ENCODE peak calls at places on chromosomes 7 and 10, in four cellular contexts. N is IMR-90, R is mesenchymal stem cell, A is neuronal stem cell. M is an unnamed sample.

GRCh38 chr7:139340808-139341057 is 404 bp upstream of the FMC1 start:
- DNase-seq in N (no peak), R (no peak), A (no peak), M (no peak)

GRCh38 chr10:129915526-129916378 is 48.3 kb downstream of the EBF3 start:
- DNase-seq in N (no peak), R (no peak), A (no peak), M (no peak)

GRCh38 chr10:96863922-96864543 is 31.9 kb downstream of the LCOR start:
- DNase-seq in N (peak; percentile 40), R (peak; percentile 57), A (no peak), M (no peak)

GRCh38 chr7:141686670-141687069 is 15.3 kb downstream of the DENND11 start:
- DNase-seq in N (no peak), R (no peak), A (no peak), M (no peak)

GRCh38 chr10:121243003-121243898 is 355.0 kb downstream of the FGFR2 start:
- DNase-seq in N (no peak), R (peak; percentile 18), A (no peak), M (no peak)

GRCh38 chr7:114645451-114645850 is 230.8 kb downstream of the FOXP2 start:
- DNase-seq in N (no peak), R (no peak), A (no peak), M (no peak)

GRCh38 chr7:5177060-5177459 is 13.0 kb upstream of the WIPI2 start:
- DNase-seq in N (peak; percentile 87), R (no peak), A (no peak), M (no peak)

GRCh38 chr7:107953924-107954303 is 49.0 kb downstream of the LAMB1 start:
- DNase-seq in N (peak; percentile 31), R (peak; percentile 75), A (no peak), M (no peak)

GRCh38 chr10:1573334-1573969 is 163.9 kb downstream of the ADARB2 start:
- DNase-seq in N (no peak), R (no peak), A (no peak), M (no peak)

GRCh38 chr7:134552105-134552504 is 3.2 kb downstream of the AKR1B15 start:
- DNase-seq in N (peak; percentile 20), R (no peak), A (no peak), M (peak; percentile 51)

GRCh38 chr10:11345224-11346054 is 266.0 kb downstream of the USP6NL start:
- DNase-seq in N (no peak), R (peak; percentile 4), A (no peak), M (peak; percentile 77)

GRCh38 chr10:133353988-133354605 is 3.7 kb downstream of the FUOM start:
- DNase-seq in N (no peak), R (no peak), A (no peak), M (no peak)

GRCh38 chr7:7761974-7762769 is 43.8 kb upstream of the RPA3 start:
- DNase-seq in N (peak; percentile 59), R (peak; percentile 87), A (no peak), M (no peak)

GRCh38 chr10:73819513-73820093 is 8.2 kb upstream of the NDST2 start:
- DNase-seq in N (peak; percentile 23), R (no peak), A (no peak), M (peak; percentile 63)

GRCh38 chr10:45374451-45375052 is 536 bp downstream of the ALOX5 start:
- DNase-seq in N (no peak), R (no peak), A (no peak), M (no peak)

GRCh38 chr7:80230327-80230726 is 95.7 kb downstream of the GNAI1 start:
- DNase-seq in N (peak; percentile 6), R (peak; percentile 54), A (no peak), M (no peak)

GRCh38 chr7:156360835-156361234 is 279.7 kb upstream of the RNF32 start:
- DNase-seq in N (no peak), R (no peak), A (no peak), M (no peak)

GRCh38 chr10:100043796-100044195 is 34.0 kb upstream of the DNMBP start:
- DNase-seq in N (peak; percentile 40), R (peak; percentile 98), A (no peak), M (no peak)

GRCh38 chr7:32116436-32116835 is 46.2 kb upstream of the PDE1C start:
- DNase-seq in N (no peak), R (no peak), A (no peak), M (no peak)

GRCh38 chr7:139598642-139599041 is 75.2 kb downstream of the CLEC2L start:
- DNase-seq in N (no peak), R (no peak), A (no peak), M (no peak)

GRCh38 chr7:45665172-45665571 is 91.0 kb downstream of the ADCY1 start:
- DNase-seq in N (no peak), R (no peak), A (no peak), M (peak; percentile 18)

GRCh38 chr10:29007748-29008610 is 280.9 kb upstream of the LYZL1 start:
- DNase-seq in N (no peak), R (no peak), A (no peak), M (no peak)

GRCh38 chr10:130806426-130806825 is 505.1 kb downstream of the TCERG1L start:
- DNase-seq in N (no peak), R (no peak), A (no peak), M (peak; percentile 18)

GRCh38 chr10:88843171-88843570 is 8.5 kb downstream of the ANKRD22 start:
- DNase-seq in N (no peak), R (no peak), A (no peak), M (no peak)

GRCh38 chr10:88838766-88839165 is 12.9 kb downstream of the ANKRD22 start:
- DNase-seq in N (no peak), R (no peak), A (no peak), M (peak; percentile 33)

GRCh38 chr10:88840104-88840503 is 11.5 kb downstream of the ANKRD22 start:
- DNase-seq in N (no peak), R (no peak), A (no peak), M (no peak)

GRCh38 chr10:88840881-88841280 is 10.8 kb downstream of the ANKRD22 start:
- DNase-seq in N (no peak), R (no peak), A (no peak), M (no peak)

DNA sequence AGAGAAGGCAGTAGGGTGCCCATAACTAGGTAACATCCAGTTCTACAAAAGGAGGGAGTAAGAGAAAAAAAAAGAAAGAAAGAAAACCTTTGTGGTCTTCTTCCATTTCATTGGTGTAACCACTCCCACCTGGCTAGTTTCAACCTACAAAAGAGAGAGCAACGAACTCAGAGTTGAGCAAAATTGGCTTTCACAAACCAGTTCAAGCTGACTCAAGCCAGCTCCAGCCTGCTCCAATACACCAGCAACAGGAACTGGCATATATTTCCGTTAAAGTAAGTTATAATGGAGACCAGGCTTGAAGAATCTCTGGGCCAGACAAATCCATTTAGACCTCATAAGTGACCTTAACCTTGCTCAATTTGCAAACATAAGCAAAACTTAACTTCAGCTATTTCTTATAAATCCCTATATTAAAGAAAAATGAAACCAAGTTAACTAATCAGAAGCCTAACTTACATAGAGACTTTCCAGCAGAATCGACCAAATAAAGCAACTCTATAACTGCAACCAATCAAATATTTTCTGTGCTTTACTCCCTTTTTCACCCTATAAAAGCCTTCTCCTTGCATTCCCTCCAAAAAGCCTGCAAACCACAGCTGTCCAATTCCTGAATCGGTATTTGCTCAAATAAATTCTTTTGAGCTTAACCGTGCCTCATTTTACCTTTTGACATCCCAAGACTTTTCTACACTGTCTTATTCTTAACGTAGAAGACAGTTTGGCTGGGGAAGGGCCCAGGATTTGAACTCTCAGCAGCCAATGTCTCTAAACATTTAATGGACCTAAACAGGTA is 10.1 kb downstream of the ANKRD22 start:
- DNase-seq in N (no peak), R (no peak), A (no peak), M (no peak)
- H4K91ac ChIP-seq in N (no peak overlapping the region), R (no peak overlapping the region), A (no peak overlapping the region), M (no peak overlapping the region)

GRCh38 chr7:83150310-83150709 is 12.4 kb downstream of the PCLO start:
- DNase-seq in N (no peak), R (no peak), A (no peak), M (no peak)

GRCh38 chr7:83155407-83155806 is 7.3 kb downstream of the PCLO start:
- DNase-seq in N (no peak), R (no peak), A (no peak), M (no peak)

GRCh38 chr7:83153419-83153818 is 9.3 kb downstream of the PCLO start:
- DNase-seq in N (no peak), R (no peak), A (no peak), M (no peak)

GRCh38 chr7:83148776-83149175 is 13.9 kb downstream of the PCLO start:
- DNase-seq in N (no peak), R (peak; percentile 23), A (no peak), M (no peak)

GRCh38 chr7:83149466-83149865 is 13.2 kb downstream of the PCLO start:
- DNase-seq in N (peak; percentile 1), R (peak; percentile 61), A (no peak), M (no peak)
- H4K91ac ChIP-seq in N (no peak overlapping the region), R (no peak overlapping the region), A (no peak overlapping the region), M (no peak overlapping the region)

GRCh38 chr7:47539398-47540052 is 42.4 kb downstream of the TNS3 start:
- DNase-seq in N (peak; percentile 92), R (peak; percentile 99), A (no peak), M (no peak)

GRCh38 chr7:47538846-47539311 is 43.0 kb downstream of the TNS3 start:
- DNase-seq in N (no peak), R (no peak), A (no peak), M (no peak)

GRCh38 chr7:47542051-47542450 is 39.9 kb downstream of the TNS3 start:
- DNase-seq in N (no peak), R (no peak), A (no peak), M (no peak)

GRCh38 chr7:47540053-47540386 is 41.9 kb downstream of the TNS3 start:
- DNase-seq in N (no peak), R (no peak), A (no peak), M (no peak)

GRCh38 chr7:47540387-47541093 is 41.4 kb downstream of the TNS3 start:
- DNase-seq in N (no peak), R (peak; percentile 72), A (no peak), M (no peak)
- H4K91ac ChIP-seq in N (peak overlapping the region; percentile 43), R (peak overlapping the region; percentile 93), A (peak overlapping the region; percentile 38), M (no peak overlapping the region)

GRCh38 chr10:3468919-3469638 is 296.5 kb upstream of the PITRM1 start:
- DNase-seq in N (peak; percentile 96), R (peak; percentile 95), A (no peak), M (no peak)

GRCh38 chr10:3469639-3470020 is 297.0 kb upstream of the PITRM1 start:
- DNase-seq in N (no peak), R (no peak), A (no peak), M (no peak)

GRCh38 chr10:3464760-3465405 is 292.3 kb upstream of the PITRM1 start:
- DNase-seq in N (peak; percentile 17), R (peak; percentile 41), A (no peak), M (no peak)

GRCh38 chr10:3465406-3465891 is 292.9 kb upstream of the PITRM1 start:
- DNase-seq in N (peak; percentile 15), R (no peak), A (no peak), M (no peak)

DNA sequence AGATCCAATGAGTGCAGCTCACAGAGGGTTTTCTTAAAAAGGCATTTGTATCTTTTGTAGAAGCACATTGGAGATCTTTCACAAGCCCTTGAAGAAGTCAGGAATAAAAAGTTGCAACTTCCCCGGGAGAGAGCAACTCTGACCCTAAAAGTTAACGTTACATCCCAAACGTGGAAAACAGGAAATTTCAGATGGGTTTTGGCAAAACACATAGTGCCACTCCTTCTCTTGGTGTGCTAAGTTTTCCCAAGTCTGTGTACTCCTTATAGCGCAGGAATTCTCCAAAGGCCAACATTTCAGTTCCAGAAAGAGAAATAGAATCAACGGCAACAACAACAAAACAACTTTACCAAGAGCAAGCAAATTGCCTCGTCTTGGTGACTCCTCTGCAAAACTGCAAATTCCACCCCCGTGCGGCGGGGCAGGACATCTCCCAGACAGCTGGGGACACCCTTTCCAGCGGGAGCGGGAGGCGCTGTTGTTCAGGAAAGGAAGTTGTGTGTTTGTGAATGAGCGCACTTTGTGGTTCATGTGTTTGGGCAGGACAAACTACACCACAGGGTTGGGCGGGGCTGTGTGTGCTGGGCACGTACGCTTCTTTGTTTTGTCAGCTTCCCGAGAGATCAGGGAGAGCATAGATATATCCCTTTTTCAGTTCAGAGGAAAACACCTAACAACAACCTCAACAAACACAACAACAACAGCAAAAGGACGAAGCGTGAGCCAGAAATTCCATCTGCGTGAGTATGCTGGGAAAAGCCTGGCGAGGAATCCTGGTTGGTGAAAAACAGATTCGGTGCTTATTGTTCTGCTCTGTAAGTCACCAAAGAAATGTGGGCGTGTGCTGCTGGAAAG is 294.7 kb upstream of the PITRM1 start:
- DNase-seq in N (peak; percentile 93), R (peak; percentile 99), A (no peak), M (peak; percentile 79)
- H4K91ac ChIP-seq in N (peak overlapping the region; percentile 92), R (peak overlapping the region; percentile 89), A (peak overlapping the region; percentile 76), M (no peak overlapping the region)